ENCODE peak calls at places on chromosomes 5 and 9, in six cellular contexts. L is ovary, R is lung, X is psoas muscle, B is stomach, V is pancreas. K is an unnamed sample. For H3K4me1 and H3K27me3, the result is how much of the 10 kb centered on the place peaks cover.

GRCh38 chr5:148482196-148482595 is 98.4 kb downstream of the FBXO38 start:
- DNase-seq in L (no peak), R (no peak), X (no peak), B (no peak), V (no peak), K (no peak)

GRCh38 chr9:107276966-107277710 is 5.9 kb upstream of the RAD23B start:
- DNase-seq in L (no peak), R (no peak), X (no peak), B (no peak), V (no peak), K (no peak)

GRCh38 chr5:2698581-2698980 is 52.9 kb downstream of the IRX2 start:
- DNase-seq in L (no peak), R (no peak), X (no peak), B (no peak), V (no peak), K (no peak)

GRCh38 chr5:65062684-65063083 is 294.0 kb downstream of the CWC27 start:
- DNase-seq in L (no peak), R (no peak), X (no peak), B (no peak), V (no peak), K (peak)

GRCh38 chr9:116576386-116576785 is 110.7 kb upstream of the TRIM32 start:
- DNase-seq in L (no peak), R (no peak), X (no peak), B (no peak), V (no peak), K (no peak)

GRCh38 chr9:33908114-33908513 is 91.2 kb downstream of the UBE2R2 start:
- DNase-seq in L (no peak), R (no peak), X (no peak), B (no peak), V (no peak), K (no peak)

GRCh38 chr9:97504381-97505216 is 3.1 kb downstream of the TMOD1 start:
- DNase-seq in L (no peak), R (no peak), X (no peak), B (no peak), V (peak), K (no peak)

GRCh38 chr9:5326893-5327548 is 12.7 kb downstream of the RLN1 start:
- DNase-seq in L (no peak), R (peak), X (no peak), B (peak), V (peak), K (no peak)

GRCh38 chr9:109604036-109604600 is 106.0 kb upstream of the PTPN3 start:
- DNase-seq in L (no peak), R (no peak), X (no peak), B (no peak), V (no peak), K (no peak)

GRCh38 chr9:84955971-84956370 is 286.4 kb downstream of the NTRK2 start:
- DNase-seq in L (no peak), R (no peak), X (no peak), B (no peak), V (no peak), K (no peak)

GRCh38 chr5:77960863-77961396 is 184.8 kb upstream of the TBCA start:
- DNase-seq in L (no peak), R (no peak), X (no peak), B (no peak), V (no peak), K (no peak)

GRCh38 chr9:98491778-98492177 is 217.0 kb downstream of the GABBR2 start:
- DNase-seq in L (no peak), R (no peak), X (no peak), B (no peak), V (no peak), K (no peak)

GRCh38 chr5:56422060-56422762 is 189.1 kb upstream of the ANKRD55 start:
- DNase-seq in L (no peak), R (peak), X (no peak), B (peak), V (peak), K (no peak)

GRCh38 chr5:85452322-85453025 is 1067.8 kb upstream of the EDIL3 start:
- DNase-seq in L (no peak), R (no peak), X (no peak), B (no peak), V (no peak), K (no peak)

GRCh38 chr9:116380496-116380995 is 227.0 kb downstream of the PAPPA start:
- DNase-seq in L (no peak), R (no peak), X (no peak), B (no peak), V (no peak), K (no peak)

GRCh38 chr5:154524181-154524580 is 46.2 kb upstream of the HAND1 start:
- DNase-seq in L (no peak), R (no peak), X (no peak), B (no peak), V (no peak), K (no peak)

GRCh38 chr5:168295574-168296201 is 4.2 kb downstream of the WWC1 start:
- DNase-seq in L (peak), R (peak), X (no peak), B (peak), V (peak), K (no peak)

GRCh38 chr9:83013867-83014605 is 48.9 kb downstream of the RASEF start:
- DNase-seq in L (no peak), R (no peak), X (no peak), B (no peak), V (no peak), K (no peak)

GRCh38 chr5:53418409-53418808 is 62.0 kb upstream of the FST start:
- DNase-seq in L (no peak), R (no peak), X (no peak), B (no peak), V (no peak), K (no peak)

GRCh38 chr9:85723220-85723619 is 18.5 kb downstream of the AGTPBP1 start:
- DNase-seq in L (no peak), R (no peak), X (no peak), B (no peak), V (no peak), K (no peak)

GRCh38 chr5:134130239-134130945 is 15.9 kb downstream of the TCF7 start:
- DNase-seq in L (no peak), R (no peak), X (peak), B (no peak), V (no peak), K (no peak)

GRCh38 chr5:105274079-105274478 is 1711.5 kb upstream of the NUDT12 start:
- DNase-seq in L (no peak), R (no peak), X (no peak), B (no peak), V (no peak), K (no peak)

GRCh38 chr9:89759563-89759962 is 154.8 kb downstream of the GADD45G start:
- DNase-seq in L (no peak), R (no peak), X (no peak), B (no peak), V (no peak), K (no peak)

DNA sequence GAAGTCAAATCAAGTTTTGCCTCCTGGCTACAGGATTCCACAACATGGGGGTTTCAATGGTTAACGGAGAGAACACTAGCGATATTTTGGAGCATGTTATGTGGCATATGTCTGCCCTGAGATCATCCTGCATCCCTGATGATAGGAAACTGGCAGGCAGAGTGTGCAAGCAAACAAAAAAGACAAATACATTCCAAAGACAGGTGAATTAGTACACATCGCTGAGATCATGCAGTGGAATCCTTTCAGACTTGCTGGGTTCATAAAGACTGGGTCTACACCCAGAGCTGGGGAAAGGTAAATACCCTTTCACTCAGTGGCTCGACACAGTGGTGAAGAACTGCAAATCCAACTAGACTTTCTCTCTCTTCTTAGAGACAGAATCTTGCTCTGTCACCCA is 286.5 kb downstream of the EFNA5 start:
- DNase-seq in L (no peak), R (no peak), X (no peak), B (no peak), V (no peak), K (no peak)
- H3K4me1 ChIP-seq in L (under half), R (under half), X (under half), B (under half), V (under half), K (under half)

DNA sequence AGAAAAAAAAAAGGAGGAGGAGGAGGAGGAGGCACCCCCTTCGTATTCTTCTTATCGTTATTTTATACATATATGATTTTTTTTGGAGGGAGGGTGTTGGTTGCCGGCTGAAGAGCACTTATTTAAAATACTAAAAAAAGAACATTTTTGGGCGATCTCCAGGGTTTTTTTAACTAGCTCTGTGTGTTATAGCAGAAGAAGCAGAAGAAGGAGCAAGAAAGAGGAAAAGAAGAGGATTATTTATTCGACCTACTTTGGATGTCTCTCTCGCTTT is 440 bp downstream of the NR2F1 start:
- DNase-seq in L (no peak), R (no peak), X (no peak), B (no peak), V (no peak), K (no peak)
- H3K27me3 ChIP-seq in L (under half), R (under half), X (under half), B (under half), V (under half), K (under half)

DNA sequence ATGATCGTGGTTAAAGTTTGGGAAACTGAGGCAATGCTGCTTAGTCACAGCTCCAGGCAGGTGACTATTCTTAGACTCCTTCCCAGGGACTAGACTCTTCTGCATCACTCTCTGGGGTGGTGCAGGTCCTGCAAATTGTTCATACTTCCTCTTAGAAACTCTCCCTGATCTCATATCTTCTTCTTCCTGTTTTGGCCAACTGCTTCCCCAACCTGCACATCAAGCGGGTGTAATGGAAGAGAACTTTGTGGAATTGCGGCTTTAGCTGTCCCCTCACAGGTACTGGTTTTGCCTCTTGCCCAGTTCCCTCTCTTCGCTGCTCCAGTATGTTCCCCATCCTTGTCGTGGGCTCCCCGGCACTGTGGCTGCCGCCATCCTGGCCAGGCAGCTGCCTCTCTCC is 111.5 kb upstream of the CTSL start:
- DNase-seq in L (no peak), R (no peak), X (no peak), B (no peak), V (no peak), K (no peak)
- H3K4me1 ChIP-seq in L (under half), R (under half), X (under half), B (under half), V (under half), K (under half)

GRCh38 chr5:62632181-62632580 is 53.6 kb downstream of the LRRC70 start:
- DNase-seq in L (no peak), R (no peak), X (no peak), B (no peak), V (no peak), K (no peak)
- H3K27me3 ChIP-seq in L (under half), R (under half), X (under half), B (under half), V (under half), K (under half)